ENCODE peak calls at places on chromosomes 12 and 14, in four cellular contexts. K is K562, J is HCT116, C is GM12878. V is an unnamed sample.

GRCh38 chr12:32069731-32070130 is 36.9 kb upstream of the BICD1 start:
- DNase-seq in J (no peak), C (no peak), K (no peak), V (no peak)

GRCh38 chr14:54567634-54568561 is 970 bp downstream of the SAMD4A start:
- DNase-seq in C (no peak), K (peak; percentile 21), J (no peak), V (peak; percentile 78)

GRCh38 chr12:68641138-68641537 is 30.4 kb downstream of the RAP1B start:
- DNase-seq in C (peak; percentile 72), K (no peak), J (no peak), V (no peak)

GRCh38 chr14:50021261-50021660 is 95.1 kb downstream of the VCPKMT start:
- DNase-seq in C (peak; percentile 32), K (no peak), J (no peak), V (no peak)

GRCh38 chr12:131608740-131609665 is 101.9 kb upstream of the SFSWAP start:
- DNase-seq in J (peak; percentile 43), C (no peak), K (peak; percentile 86), V (peak; percentile 84)

GRCh38 chr14:79369359-79370332 is 841.7 kb downstream of the DIO2 start:
- DNase-seq in K (no peak), J (no peak), C (no peak), V (peak; percentile 11)

GRCh38 chr14:102140027-102140749 is 491 bp downstream of the WDR20 start:
- DNase-seq in J (no peak), K (peak; percentile 51), C (no peak), V (peak; percentile 48)

GRCh38 chr14:94322648-94323570 is at the start of gene SERPINA6:
- DNase-seq in K (no peak), C (no peak), J (no peak), V (peak; percentile 29)

GRCh38 chr14:39668449-39668848 is 236.2 kb upstream of the FBXO33 start:
- DNase-seq in C (no peak), J (no peak), K (no peak), V (no peak)

GRCh38 chr14:71932229-71932951 is at the start of gene RGS6:
- DNase-seq in K (no peak), C (no peak), J (peak; percentile 43), V (peak; percentile 52)

GRCh38 chr12:95116773-95117172 is 43.4 kb upstream of the NR2C1 start:
- DNase-seq in J (peak; percentile 82), K (no peak), C (peak; percentile 16), V (no peak)

GRCh38 chr12:110338754-110339153 is 57.7 kb downstream of the ATP2A2 start:
- DNase-seq in J (peak; percentile 7), K (peak; percentile 54), C (no peak), V (peak; percentile 32)

GRCh38 chr14:41606249-41607118 is at the start of gene LRFN5:
- DNase-seq in C (no peak), J (no peak), K (peak; percentile 5), V (peak; percentile 53)

GRCh38 chr12:56766535-56766934 is 3.4 kb downstream of the HSD17B6 start:
- DNase-seq in K (no peak), J (no peak), C (peak; percentile 70), V (no peak)

GRCh38 chr14:50599700-50600444 is 39.9 kb downstream of the ATL1 start:
- DNase-seq in K (no peak), J (peak; percentile 38), C (no peak), V (peak; percentile 13)

GRCh38 chr12:123854918-123855317 is 92.8 kb downstream of the DNAH10 start:
- DNase-seq in J (no peak), C (no peak), K (no peak), V (peak; percentile 44)

GRCh38 chr14:93114713-93115068 is 1.0 kb downstream of the ITPK1 start:
- DNase-seq in J (no peak), C (no peak), K (no peak), V (no peak)

GRCh38 chr14:104186575-104186974 is 48.2 kb downstream of the KIF26A start:
- DNase-seq in C (no peak), K (no peak), J (no peak), V (no peak)

GRCh38 chr14:25862068-25862467 is 735.8 kb downstream of the NOVA1 start:
- DNase-seq in C (no peak), K (no peak), J (no peak), V (no peak)

GRCh38 chr12:116319851-116320621 is 42.5 kb upstream of the MED13L start:
- DNase-seq in J (no peak), C (no peak), K (no peak), V (peak; percentile 19)

GRCh38 chr12:130115646-130116045 is 46.6 kb upstream of the FZD10 start:
- DNase-seq in K (no peak), J (no peak), C (no peak), V (no peak)

GRCh38 chr14:36771256-36771655 is 109.6 kb downstream of the PAX9 start:
- DNase-seq in J (no peak), K (no peak), C (no peak), V (no peak)

GRCh38 chr12:77231548-77231947 is 166.2 kb upstream of the E2F7 start:
- DNase-seq in K (no peak), J (no peak), C (no peak), V (peak; percentile 30)

GRCh38 chr14:69612014-69612758 is 790 bp downstream of the SUSD6 start:
- DNase-seq in K (no peak), C (no peak), J (no peak), V (peak; percentile 78)

GRCh38 chr12:18872770-18873169 is 134.9 kb downstream of the CAPZA3 start:
- DNase-seq in J (no peak), K (no peak), C (no peak), V (no peak)

GRCh38 chr12:95465275-95465674 is 8.7 kb upstream of the METAP2 start:
- DNase-seq in C (no peak), J (no peak), K (no peak), V (no peak)

GRCh38 chr14:102795060-102795925 is 18.0 kb downstream of the TRAF3 start:
- DNase-seq in K (no peak), C (no peak), J (no peak), V (no peak)

GRCh38 chr14:106842687-106843086 is 1316.3 kb downstream of the TMEM121 start:
- DNase-seq in J (no peak), K (peak; percentile 15), C (no peak), V (peak; percentile 54)

GRCh38 chr14:83638725-83639124 is 1891.2 kb upstream of the FLRT2 start:
- DNase-seq in C (no peak), J (no peak), K (no peak), V (no peak)

GRCh38 chr12:105166736-105167135 is 59.2 kb downstream of the WASHC4 start:
- DNase-seq in C (no peak), K (no peak), J (no peak), V (no peak)

GRCh38 chr12:120141336-120141735 is 24.8 kb upstream of the RAB35 start:
- DNase-seq in C (no peak), K (no peak), J (no peak), V (no peak)

GRCh38 chr12:6631549-6631961 is 4.2 kb downstream of the LPAR5 start:
- DNase-seq in K (no peak), J (no peak), C (no peak), V (no peak)

GRCh38 chr12:132157733-132158409 is 13.6 kb downstream of the NOC4L start:
- DNase-seq in K (no peak), C (no peak), J (no peak), V (no peak)

GRCh38 chr14:55274144-55274543 is 2.9 kb downstream of the FBXO34 start:
- DNase-seq in J (no peak), K (no peak), C (no peak), V (no peak)

GRCh38 chr12:26821212-26821701 is 11.7 kb downstream of the ITPR2 start:
- DNase-seq in C (no peak), J (no peak), K (no peak), V (no peak)

GRCh38 chr14:81401420-81402122 is 1.4 kb upstream of the STON2 start:
- DNase-seq in J (peak; percentile 47), C (no peak), K (no peak), V (no peak)

GRCh38 chr14:74976264-74977113 is 21.1 kb upstream of the PGF start:
- DNase-seq in C (no peak), J (no peak), K (no peak), V (no peak)

GRCh38 chr14:74975059-74975810 is 19.8 kb upstream of the PGF start:
- DNase-seq in J (no peak), C (no peak), K (no peak), V (no peak)

GRCh38 chr14:74973905-74974363 is 18.5 kb upstream of the PGF start:
- DNase-seq in C (no peak), J (no peak), K (no peak), V (no peak)

GRCh38 chr14:74974364-74975058 is 19.1 kb upstream of the PGF start:
- DNase-seq in K (no peak), C (no peak), J (no peak), V (no peak)

DNA sequence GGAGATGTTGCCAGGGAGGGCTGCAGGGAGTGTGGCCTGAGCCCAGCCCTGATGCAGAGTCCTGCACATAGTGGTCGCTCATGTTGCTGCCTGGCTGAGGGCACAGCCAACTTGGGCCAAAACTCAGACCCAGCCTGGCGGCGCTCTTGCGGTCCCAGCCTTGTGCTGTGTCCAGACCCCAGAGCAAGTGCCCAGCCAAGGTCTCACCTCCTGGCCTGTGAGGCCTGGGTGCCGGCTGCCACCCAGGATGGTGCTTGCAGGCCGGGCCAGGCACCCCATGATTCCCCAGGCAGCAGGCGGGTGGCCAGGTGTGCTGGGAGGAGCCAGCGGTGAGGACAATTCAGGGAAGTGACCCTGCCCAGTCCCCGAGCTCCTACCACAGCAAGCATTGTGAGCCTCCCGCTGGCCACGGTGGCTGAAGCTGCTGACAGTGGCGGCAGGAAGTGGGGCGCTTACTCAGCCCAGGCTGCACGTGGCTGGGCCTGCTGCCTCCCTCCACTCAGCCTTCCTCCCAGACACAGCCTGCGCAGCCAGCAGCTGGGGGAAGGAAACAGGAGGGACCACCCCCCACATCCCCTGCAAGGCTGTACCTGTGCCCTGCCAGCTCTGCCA is 17.7 kb upstream of the PGF start:
- DNase-seq in K (no peak), J (no peak), C (no peak), V (peak; percentile 47)
- TF ChIP-seq ZBTB33 in K (peak; percentile 95), J (no peak), C (no peak), V (no peak)

GRCh38 chr12:93449277-93449676 is 7.5 kb upstream of the UBE2N start:
- DNase-seq in C (no peak), J (no peak), K (no peak), V (no peak)
- H3K27ac ChIP-seq in C (no peak overlapping the region), J (no peak overlapping the region), K (no peak overlapping the region), V (no peak overlapping the region)

DNA sequence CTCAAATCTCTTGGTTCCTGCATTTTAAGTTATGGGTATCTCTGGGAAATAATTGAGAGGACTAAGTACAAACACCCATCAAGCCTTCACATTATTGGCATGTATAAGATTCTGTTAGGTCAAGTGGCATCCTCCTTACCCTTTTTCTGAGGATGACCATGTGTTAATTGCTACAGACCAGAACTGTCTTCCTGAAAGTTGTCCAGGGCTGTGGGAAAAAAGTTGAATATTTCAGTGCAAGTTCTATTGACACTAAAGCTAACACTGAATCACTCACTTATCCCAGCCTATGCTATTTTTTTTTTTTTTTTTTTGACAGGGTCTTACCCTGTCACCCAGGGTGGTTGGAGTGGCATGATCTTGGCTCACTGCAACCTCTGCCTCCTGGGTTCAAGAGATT is 130.1 kb upstream of the HIF1A start:
- DNase-seq in J (no peak), K (no peak), C (no peak), V (no peak)
- TF ChIP-seq ZBTB33 in J (no peak), K (no peak), C (no peak), V (no peak)

DNA sequence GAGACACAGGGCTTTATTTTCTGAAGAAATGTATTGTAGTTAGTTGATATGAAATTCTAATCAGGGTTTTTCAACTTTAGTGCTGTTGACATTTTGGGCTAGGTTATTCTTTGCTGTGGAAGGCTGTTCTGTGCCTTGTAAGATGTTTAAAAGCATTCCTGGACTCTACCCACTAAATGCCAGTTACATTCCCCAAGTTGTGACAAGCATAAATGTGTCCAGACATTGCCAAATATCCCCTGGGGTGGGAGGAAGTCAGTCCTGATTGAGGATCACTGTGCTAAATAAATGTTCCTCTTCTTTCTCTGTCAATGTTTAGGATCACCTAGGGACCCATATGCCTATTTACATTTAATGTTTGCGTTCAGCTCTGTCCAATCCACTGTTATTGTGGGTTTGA is 268.3 kb downstream of the TMTC2 start:
- DNase-seq in J (no peak), K (no peak), C (no peak), V (no peak)
- H3K27ac ChIP-seq in J (no peak overlapping the region), K (no peak overlapping the region), C (no peak overlapping the region), V (peak overlapping the region; percentile 36)

V was measured in SK-N-SH.